ENCODE peak calls at places on chromosomes 13 and 19, in four cellular contexts. One of them, this sample, is unnamed.

GRCh38 chr19:7850429-7850819 is 20.4 kb downstream of the EVI5L start:
- DNase-seq in neural progenitor cell: no peak
- DNase-seq in tibial nerve: no peak
- DNase-seq in heart right ventricle: no peak
- DNase-seq in this sample: no peak

GRCh38 chr19:42455621-42456081 is 12.9 kb upstream of the CXCL17 start:
- DNase-seq in neural progenitor cell: no peak
- DNase-seq in tibial nerve: no peak
- DNase-seq in heart right ventricle: no peak
- DNase-seq in this sample: no peak

GRCh38 chr19:51595776-51596175 is 24.7 kb downstream of the ZNF175 start:
- DNase-seq in neural progenitor cell: no peak
- DNase-seq in tibial nerve: no peak
- DNase-seq in heart right ventricle: no peak
- DNase-seq in this sample: no peak

GRCh38 chr19:51124729-51125128 is at the start of gene SIGLEC9:
- DNase-seq in neural progenitor cell: no peak
- DNase-seq in tibial nerve: no peak
- DNase-seq in heart right ventricle: peak
- DNase-seq in this sample: no peak

GRCh38 chr19:35542209-35542608 is 3.2 kb upstream of the TMEM147 start:
- DNase-seq in neural progenitor cell: no peak
- DNase-seq in tibial nerve: no peak
- DNase-seq in heart right ventricle: no peak
- DNase-seq in this sample: no peak

GRCh38 chr19:39540333-39540673 is 342 bp upstream of the EID2 start:
- DNase-seq in neural progenitor cell: no peak
- DNase-seq in tibial nerve: no peak
- DNase-seq in heart right ventricle: no peak
- DNase-seq in this sample: no peak

GRCh38 chr13:57740719-57741118 is 109.2 kb downstream of the PCDH17 start:
- DNase-seq in neural progenitor cell: no peak
- DNase-seq in tibial nerve: no peak
- DNase-seq in heart right ventricle: peak
- DNase-seq in this sample: no peak

GRCh38 chr13:60837806-60838205 is 440.8 kb downstream of the TDRD3 start:
- DNase-seq in neural progenitor cell: no peak
- DNase-seq in tibial nerve: no peak
- DNase-seq in heart right ventricle: no peak
- DNase-seq in this sample: no peak

GRCh38 chr13:19766637-19767036 is 16.1 kb downstream of the PSPC1 start:
- DNase-seq in neural progenitor cell: peak
- DNase-seq in tibial nerve: no peak
- DNase-seq in heart right ventricle: no peak
- DNase-seq in this sample: no peak

GRCh38 chr13:37788346-37788745 is 81.2 kb downstream of the TRPC4 start:
- DNase-seq in neural progenitor cell: no peak
- DNase-seq in tibial nerve: no peak
- DNase-seq in heart right ventricle: no peak
- DNase-seq in this sample: no peak

GRCh38 chr13:20573636-20574035 is 6.7 kb downstream of the IFT88 start:
- DNase-seq in neural progenitor cell: no peak
- DNase-seq in tibial nerve: no peak
- DNase-seq in heart right ventricle: no peak
- DNase-seq in this sample: no peak

GRCh38 chr19:1053176-1054101 is 13.5 kb upstream of the ARHGAP45 start:
- DNase-seq in neural progenitor cell: no peak
- DNase-seq in tibial nerve: no peak
- DNase-seq in heart right ventricle: no peak
- DNase-seq in this sample: no peak

GRCh38 chr19:28465317-28466086 is 747.4 kb downstream of the UQCRFS1 start:
- DNase-seq in neural progenitor cell: no peak
- DNase-seq in tibial nerve: no peak
- DNase-seq in heart right ventricle: no peak
- DNase-seq in this sample: no peak

GRCh38 chr19:1243768-1244692 is 2.5 kb downstream of the ATP5F1D start:
- DNase-seq in neural progenitor cell: peak
- DNase-seq in tibial nerve: no peak
- DNase-seq in heart right ventricle: peak
- DNase-seq in this sample: peak

GRCh38 chr19:24033962-24034342 is 53.0 kb upstream of the ZNF254 start:
- DNase-seq in neural progenitor cell: peak
- DNase-seq in tibial nerve: no peak
- DNase-seq in heart right ventricle: peak
- DNase-seq in this sample: peak

GRCh38 chr13:51764184-51765141 is 39.5 kb downstream of the DHRS12 start:
- DNase-seq in neural progenitor cell: no peak
- DNase-seq in tibial nerve: peak
- DNase-seq in heart right ventricle: peak
- DNase-seq in this sample: peak

GRCh38 chr13:21014666-21015170 is 46.7 kb downstream of the LATS2 start:
- DNase-seq in neural progenitor cell: no peak
- DNase-seq in tibial nerve: no peak
- DNase-seq in heart right ventricle: peak
- DNase-seq in this sample: no peak

GRCh38 chr13:24630121-24630520 is 50.1 kb upstream of the ATP12A start:
- DNase-seq in neural progenitor cell: no peak
- DNase-seq in tibial nerve: no peak
- DNase-seq in heart right ventricle: no peak
- DNase-seq in this sample: no peak

GRCh38 chr19:48644839-48645651 is 942 bp downstream of the CA11 start:
- DNase-seq in neural progenitor cell: peak
- DNase-seq in tibial nerve: peak
- DNase-seq in heart right ventricle: peak
- DNase-seq in this sample: peak

GRCh38 chr13:33879044-33879596 is 61.2 kb downstream of the RFC3 start:
- DNase-seq in neural progenitor cell: no peak
- DNase-seq in tibial nerve: no peak
- DNase-seq in heart right ventricle: no peak
- DNase-seq in this sample: no peak

GRCh38 chr13:38898481-38898880 is 92.2 kb downstream of the STOML3 start:
- DNase-seq in neural progenitor cell: no peak
- DNase-seq in tibial nerve: no peak
- DNase-seq in heart right ventricle: no peak
- DNase-seq in this sample: no peak

GRCh38 chr19:6811906-6812305 is 39.4 kb downstream of the VAV1 start:
- DNase-seq in neural progenitor cell: no peak
- DNase-seq in tibial nerve: no peak
- DNase-seq in heart right ventricle: no peak
- DNase-seq in this sample: peak

GRCh38 chr19:48330012-48330681 is 4.8 kb downstream of the EMP3 start:
- DNase-seq in neural progenitor cell: peak
- DNase-seq in tibial nerve: peak
- DNase-seq in heart right ventricle: peak
- DNase-seq in this sample: peak

GRCh38 chr13:84885868-84886267 is 913.4 kb downstream of the SLITRK6 start:
- DNase-seq in neural progenitor cell: no peak
- DNase-seq in tibial nerve: no peak
- DNase-seq in heart right ventricle: no peak
- DNase-seq in this sample: no peak

GRCh38 chr13:20590568-20590967 is 23.6 kb downstream of the IFT88 start:
- DNase-seq in neural progenitor cell: no peak
- DNase-seq in tibial nerve: no peak
- DNase-seq in heart right ventricle: no peak
- DNase-seq in this sample: no peak

GRCh38 chr19:4305253-4305612 is 835 bp downstream of the FSD1 start:
- DNase-seq in neural progenitor cell: no peak
- DNase-seq in tibial nerve: no peak
- DNase-seq in heart right ventricle: no peak
- DNase-seq in this sample: no peak

GRCh38 chr19:4302238-4302630 is at the start of gene TMIGD2:
- DNase-seq in neural progenitor cell: no peak
- DNase-seq in tibial nerve: no peak
- DNase-seq in heart right ventricle: no peak
- DNase-seq in this sample: no peak

GRCh38 chr19:4304509-4305252 is at the start of gene FSD1:
- DNase-seq in neural progenitor cell: peak
- DNase-seq in tibial nerve: no peak
- DNase-seq in heart right ventricle: no peak
- DNase-seq in this sample: peak

GRCh38 chr19:4303778-4304508 is 455 bp upstream of the FSD1 start:
- DNase-seq in neural progenitor cell: no peak
- DNase-seq in tibial nerve: no peak
- DNase-seq in heart right ventricle: no peak
- DNase-seq in this sample: no peak

GRCh38 chr19:4305659-4306058 is 1.3 kb downstream of the FSD1 start:
- DNase-seq in neural progenitor cell: no peak
- DNase-seq in tibial nerve: no peak
- DNase-seq in heart right ventricle: no peak
- DNase-seq in this sample: no peak
- H3K4me3 ChIP-seq in neural progenitor cell: no peak
- H3K4me3 ChIP-seq in tibial nerve: no peak
- H3K4me3 ChIP-seq in heart right ventricle: no peak
- H3K4me3 ChIP-seq in this sample: no peak

GRCh38 chr19:18429717-18430416 is 8.1 kb downstream of the ISYNA1 start:
- DNase-seq in neural progenitor cell: no peak
- DNase-seq in tibial nerve: no peak
- DNase-seq in heart right ventricle: no peak
- DNase-seq in this sample: no peak
- H3K4me3 ChIP-seq in neural progenitor cell: peak
- H3K4me3 ChIP-seq in tibial nerve: peak
- H3K4me3 ChIP-seq in heart right ventricle: peak
- H3K4me3 ChIP-seq in this sample: peak

DNA sequence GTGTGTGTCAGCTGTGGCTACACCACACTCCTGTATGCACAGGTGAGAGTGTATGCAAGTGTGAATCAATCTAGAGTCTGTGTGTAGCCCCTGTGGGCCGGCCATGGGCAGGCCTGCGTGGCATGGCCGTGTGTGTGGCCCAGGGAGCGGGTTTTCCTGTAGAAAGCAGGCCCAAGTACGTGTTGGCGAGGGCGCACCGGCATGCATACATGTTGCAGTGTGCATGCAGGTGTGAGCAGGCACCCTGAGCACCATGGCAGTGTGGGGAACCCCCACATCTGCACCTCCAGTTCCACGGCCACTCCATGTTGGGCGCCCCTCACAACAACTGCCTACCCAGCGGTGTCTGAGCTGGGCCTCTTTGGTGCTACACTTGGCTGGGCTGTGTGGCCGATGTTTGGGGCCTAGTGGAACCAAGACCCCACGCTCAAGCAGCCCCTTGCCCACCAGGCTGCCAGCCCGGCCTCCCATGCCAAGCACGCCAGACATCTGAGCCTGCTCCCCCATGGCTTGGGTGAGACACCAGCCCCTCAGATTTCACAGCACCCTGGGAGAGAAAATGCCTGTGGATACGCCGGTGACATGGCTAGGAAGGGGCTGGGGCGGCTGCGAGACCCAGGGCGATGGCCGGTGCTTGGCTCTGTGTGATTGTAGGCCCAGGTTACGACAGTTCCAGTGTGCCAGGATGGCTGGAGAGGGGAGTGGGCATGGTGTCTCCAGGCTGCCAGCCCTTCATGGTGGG is 2.1 kb downstream of the NFIX start:
- DNase-seq in neural progenitor cell: no peak
- DNase-seq in tibial nerve: no peak
- DNase-seq in heart right ventricle: no peak
- DNase-seq in this sample: no peak
- H3K4me3 ChIP-seq in neural progenitor cell: no peak
- H3K4me3 ChIP-seq in tibial nerve: peak
- H3K4me3 ChIP-seq in heart right ventricle: peak
- H3K4me3 ChIP-seq in this sample: no peak

GRCh38 chr19:44051654-44052402 is at the start of gene ZNF223:
- DNase-seq in neural progenitor cell: peak
- DNase-seq in tibial nerve: peak
- DNase-seq in heart right ventricle: peak
- DNase-seq in this sample: no peak
- H3K4me3 ChIP-seq in neural progenitor cell: peak
- H3K4me3 ChIP-seq in tibial nerve: peak
- H3K4me3 ChIP-seq in heart right ventricle: peak
- H3K4me3 ChIP-seq in this sample: no peak

GRCh38 chr13:43564941-43565340 is 221.8 kb downstream of the ENOX1 start:
- DNase-seq in neural progenitor cell: no peak
- DNase-seq in tibial nerve: no peak
- DNase-seq in heart right ventricle: no peak
- DNase-seq in this sample: peak
- H3K4me3 ChIP-seq in neural progenitor cell: no peak
- H3K4me3 ChIP-seq in tibial nerve: no peak
- H3K4me3 ChIP-seq in heart right ventricle: no peak
- H3K4me3 ChIP-seq in this sample: no peak

GRCh38 chr13:100673376-100673830 is 1.2 kb downstream of the TMTC4 start:
- DNase-seq in neural progenitor cell: peak
- DNase-seq in tibial nerve: no peak
- DNase-seq in heart right ventricle: no peak
- DNase-seq in this sample: no peak
- H3K4me3 ChIP-seq in neural progenitor cell: peak
- H3K4me3 ChIP-seq in tibial nerve: peak
- H3K4me3 ChIP-seq in heart right ventricle: peak
- H3K4me3 ChIP-seq in this sample: peak